ENCODE peak calls at places on chromosomes 1 and 21, in four cellular contexts. E is WTC11, C is K562, I is SK-N-SH. X is an unnamed sample.

GRCh38 chr1:27862671-27863551 is 9.4 kb upstream of the THEMIS2 start:
- DNase-seq in C (no peak), I (no peak), E (no peak), X (peak)

GRCh38 chr21:36127250-36127904 is 7.5 kb upstream of the CBR3 start:
- DNase-seq in I (no peak), E (no peak), C (no peak), X (no peak)

GRCh38 chr1:18032475-18032874 is 75.1 kb upstream of the IGSF21 start:
- DNase-seq in I (no peak), C (no peak), E (no peak), X (no peak)

GRCh38 chr1:36991551-36991950 is 42.8 kb downstream of the GRIK3 start:
- DNase-seq in E (no peak), C (no peak), I (no peak), X (no peak)

GRCh38 chr1:19122668-19123067 is 87.4 kb downstream of the UBR4 start:
- DNase-seq in I (no peak), E (no peak), C (no peak), X (no peak)

GRCh38 chr1:207798847-207799246 is 47.0 kb downstream of the CD46 start:
- DNase-seq in E (no peak), I (no peak), C (no peak), X (no peak)

GRCh38 chr1:16348414-16349182 is 3.7 kb downstream of the FBXO42 start:
- DNase-seq in I (no peak), E (no peak), C (no peak), X (no peak)

GRCh38 chr1:42379794-42380616 is 587 bp upstream of the RIMKLA start:
- DNase-seq in I (no peak), C (peak), E (peak), X (no peak)

GRCh38 chr1:208201241-208201640 is 42.9 kb downstream of the PLXNA2 start:
- DNase-seq in I (no peak), C (no peak), E (no peak), X (no peak)

GRCh38 chr1:182564605-182565004 is 24.5 kb downstream of the RNASEL start:
- DNase-seq in I (no peak), C (no peak), E (no peak), X (no peak)

GRCh38 chr1:221850788-221851187 is 108.9 kb upstream of the DUSP10 start:
- DNase-seq in I (no peak), C (no peak), E (no peak), X (no peak)

GRCh38 chr1:19720973-19721372 is 56.3 kb downstream of the HTR6 start:
- DNase-seq in E (no peak), C (no peak), I (no peak), X (no peak)

GRCh38 chr21:41068411-41069304 is 99.3 kb upstream of the BACE2 start:
- DNase-seq in E (peak), C (peak), I (peak), X (no peak)

GRCh38 chr1:176205322-176205914 is 1.7 kb downstream of the COP1 start:
- DNase-seq in I (no peak), C (no peak), E (no peak), X (no peak)

GRCh38 chr21:31514598-31514997 is 144.9 kb upstream of the SOD1 start:
- DNase-seq in E (peak), C (no peak), I (peak), X (no peak)

GRCh38 chr1:53584446-53585102 is 125.4 kb downstream of the DMRTB1 start:
- DNase-seq in I (no peak), C (no peak), E (no peak), X (no peak)

GRCh38 chr21:20720623-20721022 is 277.6 kb upstream of the NCAM2 start:
- DNase-seq in E (no peak), C (no peak), I (no peak), X (no peak)

GRCh38 chr1:164780863-164781262 is 221.9 kb downstream of the PBX1 start:
- DNase-seq in C (no peak), I (no peak), E (no peak), X (no peak)

GRCh38 chr1:91569411-91570104 is 68.9 kb downstream of the CDC7 start:
- DNase-seq in C (no peak), I (no peak), E (no peak), X (no peak)

GRCh38 chr1:198763298-198763714 is 124.5 kb downstream of the PTPRC start:
- DNase-seq in E (no peak), C (no peak), I (no peak), X (no peak)

GRCh38 chr1:169105434-169106094 is 926 bp upstream of the ATP1B1 start:
- DNase-seq in I (peak), E (peak), C (peak), X (no peak)

GRCh38 chr1:7013833-7014639 is 228.8 kb downstream of the CAMTA1 start:
- DNase-seq in C (no peak), E (no peak), I (no peak), X (no peak)

GRCh38 chr1:63878914-63879313 is 105.1 kb downstream of the ROR1 start:
- DNase-seq in C (no peak), I (no peak), E (no peak), X (no peak)

GRCh38 chr1:171484760-171485374 is 463 bp upstream of the PRRC2C start:
- DNase-seq in I (peak), C (no peak), E (no peak), X (no peak)

GRCh38 chr21:42781981-42782722 is 97.2 kb downstream of the WDR4 start:
- DNase-seq in C (no peak), E (no peak), I (peak), X (no peak)

GRCh38 chr1:21568809-21569385 is 59.7 kb downstream of the ALPL start:
- DNase-seq in C (no peak), E (no peak), I (no peak), X (no peak)

GRCh38 chr1:201488817-201489581 is 17.9 kb downstream of the CSRP1 start:
- DNase-seq in C (no peak), E (no peak), I (peak), X (no peak)

GRCh38 chr1:8337776-8338525 is 20.0 kb downstream of the SLC45A1 start:
- DNase-seq in I (no peak), E (no peak), C (no peak), X (no peak)

GRCh38 chr1:21620011-21620410 is 49.1 kb downstream of the RAP1GAP start:
- DNase-seq in I (no peak), E (no peak), C (peak), X (no peak)

GRCh38 chr1:147080671-147081394 is 91.4 kb downstream of the PRKAB2 start:
- DNase-seq in C (no peak), E (peak), I (no peak), X (no peak)
- TF ChIP-seq USF1 in C (no peak), E (no peak), I (no peak), X (no peak)

GRCh38 chr1:180628646-180629045 is 3.2 kb upstream of the XPR1 start:
- DNase-seq in E (no peak), C (no peak), I (no peak), X (no peak)
- TF ChIP-seq USF1 in E (no peak), C (no peak), I (no peak), X (no peak)

GRCh38 chr1:189513091-189513490 is 964.6 kb downstream of the BRINP3 start:
- DNase-seq in C (no peak), I (no peak), E (peak), X (no peak)
- TF ChIP-seq USF1 in C (no peak), I (no peak), E (no peak), X (no peak)

GRCh38 chr1:68346192-68346808 is 103.5 kb downstream of the RPE65 start:
- DNase-seq in I (peak), E (no peak), C (no peak), X (no peak)
- TF ChIP-seq USF1 in I (no peak), E (no peak), C (no peak), X (no peak)

GRCh38 chr1:218967254-218967653 is 206.4 kb upstream of the LYPLAL1 start:
- DNase-seq in C (no peak), E (no peak), I (no peak), X (no peak)

GRCh38 chr1:218967836-218968235 is 205.8 kb upstream of the LYPLAL1 start:
- DNase-seq in E (no peak), C (no peak), I (no peak), X (no peak)

GRCh38 chr1:218969021-218969420 is 204.7 kb upstream of the LYPLAL1 start:
- DNase-seq in C (no peak), I (no peak), E (no peak), X (no peak)

GRCh38 chr1:218971166-218971565 is 202.5 kb upstream of the LYPLAL1 start:
- DNase-seq in C (no peak), I (no peak), E (no peak), X (no peak)
- TF ChIP-seq USF1 in C (no peak), I (no peak), E (no peak), X (no peak)

X was measured in GM12878.